ENCODE peak calls at places on chromosomes 16 and 17, in nine cellular contexts. R is CD8-positive, alpha-beta T cell; D is thoracic aorta; M is psoas muscle; X is upper lobe of right lung; V is stomach; N is A549; W is mesenchymal stem cell; H is endodermal cell. S is an unnamed sample.

GRCh38 chr17:78253946-78254672 is 22.7 kb downstream of the TMEM235 start:
- DNase-seq in V (peak), N (peak), X (peak), R (peak), M (peak), D (peak), W (peak), H (peak), S (peak)

GRCh38 chr16:70496513-70496912 is 26.8 kb downstream of the COG4 start:
- DNase-seq in X (no peak), N (no peak), W (no peak), M (no peak), H (no peak), D (no peak), V (no peak), R (no peak), S (no peak)

GRCh38 chr17:19724501-19725420 is 8.4 kb upstream of the SLC47A2 start:
- DNase-seq in M (peak), V (peak), W (no peak), H (peak), R (peak), D (no peak), N (no peak), X (peak), S (no peak)

GRCh38 chr17:17221329-17221728 is 15.2 kb upstream of the PLD6 start:
- DNase-seq in X (no peak), R (no peak), H (no peak), W (no peak), N (no peak), V (no peak), M (peak), D (no peak), S (no peak)

GRCh38 chr16:85593503-85594195 is 19.5 kb upstream of the GSE1 start:
- DNase-seq in R (no peak), V (no peak), M (no peak), W (no peak), X (no peak), N (no peak), H (peak), D (no peak), S (no peak)

GRCh38 chr16:81608515-81609209 is 164.1 kb downstream of the CMIP start:
- DNase-seq in H (no peak), R (no peak), N (no peak), X (no peak), D (no peak), W (peak), V (no peak), M (no peak), S (no peak)

GRCh38 chr16:2968738-2969544 is at the start of gene PAQR4:
- DNase-seq in X (peak), R (peak), M (peak), V (peak), D (no peak), N (peak), W (peak), H (peak), S (no peak)

GRCh38 chr16:55812951-55813350 is 19.9 kb downstream of the CES1 start:
- DNase-seq in N (no peak), X (no peak), V (no peak), H (no peak), R (no peak), M (no peak), W (no peak), D (no peak), S (no peak)

GRCh38 chr16:86901483-86901882 is 323.1 kb downstream of the FOXL1 start:
- DNase-seq in M (no peak), D (no peak), V (no peak), H (no peak), W (peak), X (no peak), R (no peak), N (peak), S (no peak)

GRCh38 chr16:6008656-6009055 is 911.1 kb upstream of the EEF2KMT start:
- DNase-seq in M (no peak), V (no peak), D (no peak), W (no peak), N (no peak), X (no peak), R (no peak), H (no peak), S (no peak)

GRCh38 chr16:4261557-4262172 is 11.2 kb downstream of the TFAP4 start:
- DNase-seq in W (peak), D (no peak), V (no peak), H (peak), R (no peak), N (peak), X (no peak), M (peak), S (no peak)

GRCh38 chr16:67311607-67312449 is 14.7 kb downstream of the KCTD19 start:
- DNase-seq in D (peak), R (no peak), V (no peak), X (no peak), W (peak), H (no peak), N (peak), M (no peak), S (no peak)

GRCh38 chr17:9432121-9432866 is 143.3 kb downstream of the STX8 start:
- DNase-seq in W (peak), R (no peak), N (no peak), V (no peak), X (no peak), D (no peak), M (no peak), H (no peak), S (no peak)

GRCh38 chr16:57994778-57995177 is 5.7 kb downstream of the ZNF319 start:
- DNase-seq in N (peak), V (peak), M (peak), W (peak), D (no peak), R (peak), X (peak), H (peak), S (no peak)

GRCh38 chr16:54026456-54026855 is 260.1 kb downstream of the IRX3 start:
- DNase-seq in V (no peak), R (no peak), X (no peak), N (no peak), D (no peak), W (no peak), H (no peak), M (no peak), S (no peak)

GRCh38 chr16:85685251-85685650 is 3.5 kb downstream of the GINS2 start:
- DNase-seq in X (no peak), V (no peak), W (no peak), H (no peak), M (no peak), D (no peak), R (no peak), N (no peak), S (no peak)

GRCh38 chr17:44915321-44915726 is at the start of gene GFAP:
- DNase-seq in R (no peak), N (no peak), V (no peak), H (no peak), X (no peak), M (no peak), D (no peak), W (no peak), S (no peak)

GRCh38 chr17:41065829-41066624 is at the start of gene KRTAP2-4:
- DNase-seq in R (no peak), D (no peak), N (peak), V (no peak), H (no peak), X (no peak), W (peak), M (no peak), S (no peak)

GRCh38 chr17:59786536-59787319 is 79.3 kb downstream of the VMP1 start:
- DNase-seq in M (no peak), R (peak), X (no peak), V (peak), W (peak), D (peak), N (peak), H (peak), S (peak)

GRCh38 chr17:51516924-51517323 is 256.6 kb downstream of the UTP18 start:
- DNase-seq in D (no peak), M (no peak), V (no peak), W (no peak), X (no peak), N (no peak), H (no peak), R (no peak), S (no peak)

GRCh38 chr17:47102914-47103313 is 86.2 kb downstream of the CDC27 start:
- DNase-seq in N (no peak), M (no peak), W (no peak), D (no peak), V (no peak), H (no peak), X (no peak), R (no peak), S (no peak)

GRCh38 chr16:73636196-73636595 is 588.3 kb upstream of the ZFHX3 start:
- DNase-seq in R (no peak), V (no peak), H (no peak), W (no peak), N (no peak), X (no peak), M (no peak), D (no peak), S (no peak)

GRCh38 chr16:2473999-2474876 is 689 bp upstream of the TBC1D24 start:
- DNase-seq in R (peak), N (peak), X (peak), D (no peak), M (peak), H (peak), W (peak), V (peak), S (no peak)

GRCh38 chr17:3669548-3669947 is 936 bp downstream of the EMC6 start:
- DNase-seq in R (no peak), W (no peak), N (no peak), M (no peak), H (no peak), V (no peak), X (no peak), D (no peak), S (no peak)
- H3K27ac ChIP-seq in R (peak), W (no peak), N (peak), M (peak), H (no peak), V (no peak), X (no peak), D (no peak), S (no peak)

GRCh38 chr17:924711-925480 is 54.7 kb downstream of the NXN start:
- DNase-seq in N (no peak), H (peak), V (peak), D (no peak), X (no peak), W (no peak), M (peak), R (no peak), S (no peak)
- H3K27ac ChIP-seq in N (peak), H (no peak), V (no peak), D (no peak), X (peak), W (no peak), M (no peak), R (no peak), S (no peak)

DNA sequence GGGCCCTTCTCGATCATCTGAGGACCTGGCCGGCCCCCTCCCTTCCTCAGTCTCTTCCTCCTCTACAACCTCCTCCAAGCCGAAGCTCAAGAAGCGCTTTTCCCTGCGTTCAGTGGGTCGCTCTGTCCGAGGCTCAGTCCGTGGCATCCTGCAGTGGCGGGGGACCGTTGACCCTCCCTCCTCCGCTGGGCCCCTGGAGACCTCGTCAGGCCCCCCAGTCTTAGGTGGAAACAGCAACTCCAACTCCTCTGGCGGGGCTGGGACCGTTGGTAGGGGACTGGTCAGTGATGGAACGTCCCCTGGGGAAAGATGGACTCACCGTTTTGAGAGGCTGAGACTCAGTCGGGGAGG is 2.8 kb downstream of the SH2B1 start:
- DNase-seq in X (no peak), D (no peak), H (no peak), N (no peak), V (no peak), W (no peak), M (no peak), R (no peak), S (no peak)
- H3K27ac ChIP-seq in X (no peak), D (no peak), H (no peak), N (no peak), V (no peak), W (no peak), M (no peak), R (no peak), S (no peak)

GRCh38 chr17:2179615-2180295 is 123.8 kb downstream of the SMG6 start:
- DNase-seq in W (peak), H (no peak), X (no peak), M (peak), D (peak), V (peak), N (no peak), R (no peak), S (peak)

GRCh38 chr17:2183346-2183745 is 120.2 kb downstream of the SMG6 start:
- DNase-seq in H (no peak), D (no peak), N (no peak), W (peak), R (no peak), M (no peak), X (no peak), V (no peak), S (no peak)

GRCh38 chr17:2178798-2179505 is 124.0 kb downstream of the HIC1 start:
- DNase-seq in M (peak), D (no peak), H (no peak), V (no peak), X (no peak), W (no peak), N (no peak), R (no peak), S (no peak)

GRCh38 chr17:2180768-2181167 is 122.8 kb downstream of the SMG6 start:
- DNase-seq in H (no peak), W (no peak), X (no peak), M (no peak), R (no peak), D (no peak), N (no peak), V (no peak), S (no peak)

GRCh38 chr17:2181206-2181983 is 122.2 kb downstream of the SMG6 start:
- DNase-seq in M (peak), W (peak), H (no peak), N (no peak), V (no peak), X (no peak), D (peak), R (no peak), S (peak)
- H3K27ac ChIP-seq in M (peak), W (peak), H (peak), N (no peak), V (peak), X (peak), D (peak), R (no peak), S (peak)

DNA sequence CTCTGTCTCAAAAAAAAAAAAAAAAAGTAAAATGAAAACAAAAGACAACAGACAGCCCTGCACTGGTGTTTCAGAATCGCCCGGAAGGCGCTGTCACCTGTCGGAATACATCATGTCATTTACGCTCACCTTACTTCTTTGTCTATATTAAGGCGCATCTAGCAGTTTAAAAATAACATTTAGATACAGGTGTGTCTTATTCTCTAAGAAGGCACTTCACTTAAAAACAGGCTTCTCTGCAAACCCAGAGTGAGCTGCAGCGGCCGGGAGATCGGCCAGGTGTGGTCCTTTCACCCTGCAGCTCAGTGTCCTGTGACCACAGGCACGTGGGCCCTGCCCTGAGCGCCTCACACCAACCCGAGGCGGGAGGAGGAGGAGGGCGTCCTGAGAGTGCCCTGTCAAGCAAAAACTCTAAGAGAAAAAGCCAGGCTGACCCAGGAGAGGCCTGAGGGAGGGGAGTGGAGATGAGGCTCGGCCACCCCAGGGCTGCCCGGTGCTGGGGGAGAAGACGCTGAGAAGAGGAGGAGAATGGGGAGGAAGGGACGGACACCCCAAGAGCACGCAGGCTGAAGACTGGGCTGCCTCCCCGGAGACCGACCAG is 3.3 kb upstream of the LMF1 start:
- DNase-seq in R (no peak), V (no peak), M (no peak), D (no peak), N (no peak), W (no peak), X (no peak), H (no peak), S (no peak)
- H3K27ac ChIP-seq in R (no peak), V (no peak), M (peak), D (no peak), N (no peak), W (no peak), X (no peak), H (no peak), S (no peak)

S was measured in coronary artery.